ENCODE peak calls at places on chromosomes 2 and 18, in six cellular contexts. F is transverse colon; S is ovary; L is SK-N-MC; E is hepatocyte; T is effector memory CD4-positive, alpha-beta T cell. H is an unnamed sample.

GRCh38 chr2:120617055-120617454 is 118.6 kb upstream of the GLI2 start:
- DNase-seq in S (no peak), T (no peak), F (no peak), E (no peak), L (no peak), H (no peak)

GRCh38 chr2:16832910-16833309 is 167.3 kb upstream of the CYRIA start:
- DNase-seq in F (no peak), E (no peak), L (no peak), S (no peak), T (no peak), H (no peak)

GRCh38 chr2:104521247-104521646 is 332.7 kb upstream of the POU3F3 start:
- DNase-seq in L (no peak), S (no peak), T (no peak), E (no peak), F (no peak), H (no peak)

GRCh38 chr2:40298026-40298425 is 153.9 kb downstream of the SLC8A1 start:
- DNase-seq in T (no peak), E (no peak), L (no peak), F (no peak), S (no peak), H (no peak)

GRCh38 chr18:76426738-76427305 is 68.2 kb downstream of the ZNF516 start:
- DNase-seq in E (peak; percentile 57), F (peak; percentile 24), L (no peak), T (no peak), S (peak; percentile 73), H (no peak)

GRCh38 chr2:30761226-30761625 is 46.0 kb downstream of the CAPN13 start:
- DNase-seq in T (no peak), L (no peak), F (no peak), E (no peak), S (no peak), H (no peak)

GRCh38 chr2:113940891-113941290 is 51.0 kb downstream of the ACTR3 start:
- DNase-seq in T (no peak), L (no peak), F (no peak), S (no peak), E (no peak), H (no peak)

GRCh38 chr2:58508021-58508420 is 266.9 kb upstream of the FANCL start:
- DNase-seq in F (no peak), E (no peak), L (no peak), T (no peak), S (no peak), H (no peak)

GRCh38 chr2:111705711-111706323 is 178.2 kb downstream of the ANAPC1 start:
- DNase-seq in E (peak; percentile 58), L (no peak), F (peak; percentile 54), T (no peak), S (no peak), H (no peak)

GRCh38 chr2:221997100-221997499 is 301.7 kb downstream of the PAX3 start:
- DNase-seq in F (no peak), E (peak; percentile 48), L (no peak), T (no peak), S (no peak), H (no peak)

GRCh38 chr18:65659912-65660311 is 90.9 kb upstream of the CDH7 start:
- DNase-seq in L (no peak), T (no peak), E (no peak), S (no peak), F (no peak), H (no peak)

GRCh38 chr2:79432731-79433146 is 80.1 kb upstream of the CTNNA2 start:
- DNase-seq in L (no peak), S (no peak), E (no peak), F (no peak), T (no peak), H (no peak)

GRCh38 chr2:175931751-175932295 is 70.2 kb downstream of the LNPK start:
- DNase-seq in T (no peak), F (no peak), E (peak; percentile 4), S (no peak), L (no peak), H (no peak)

GRCh38 chr18:79458131-79458838 is 62.6 kb downstream of the NFATC1 start:
- DNase-seq in E (peak; percentile 87), L (no peak), T (no peak), S (peak; percentile 70), F (peak; percentile 29), H (no peak)

GRCh38 chr2:204583773-204584172 is 38.5 kb downstream of the PARD3B start:
- DNase-seq in L (no peak), S (no peak), F (no peak), T (no peak), E (no peak), H (no peak)

GRCh38 chr18:79806976-79807841 is 9.5 kb downstream of the KCNG2 start:
- DNase-seq in T (no peak), E (no peak), F (no peak), L (no peak), S (no peak), H (no peak)

GRCh38 chr2:159788218-159788617 is 9.8 kb downstream of the CD302 start:
- DNase-seq in L (no peak), T (no peak), S (no peak), F (peak; percentile 70), E (peak; percentile 33), H (no peak)

GRCh38 chr2:157363612-157364101 is 38.0 kb upstream of the ERMN start:
- DNase-seq in L (peak; percentile 1), T (no peak), E (no peak), F (no peak), S (no peak), H (no peak)

DNA sequence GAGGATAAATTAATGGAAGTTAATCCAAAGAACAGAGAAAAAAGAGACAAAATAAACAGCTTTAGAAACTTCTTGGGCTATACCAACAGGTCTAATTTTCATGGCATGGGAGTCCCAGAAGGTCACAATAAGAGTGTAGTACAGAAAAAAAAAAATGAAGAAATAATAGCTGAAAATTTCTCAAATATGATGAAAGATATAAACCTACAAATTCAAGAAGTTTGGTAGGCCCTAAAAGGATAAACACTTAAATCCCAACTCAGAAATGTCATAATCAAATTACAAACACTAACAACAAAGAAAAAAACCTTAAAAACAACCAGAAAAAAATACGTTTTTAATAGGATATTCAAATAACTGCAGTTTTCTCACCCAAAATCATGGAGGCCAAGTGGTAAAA is 229.3 kb upstream of the ZEB2 start:
- DNase-seq in T (no peak), L (no peak), E (no peak), F (no peak), S (no peak), H (no peak)
- H3K9me3 ChIP-seq in T (no peaks in the 10 kb centered on the region), L (peaks cover 8% of the 10 kb centered on the region), E (peaks cover 11% of the 10 kb centered on the region), F (peaks cover 31% of the 10 kb centered on the region), S (no peaks in the 10 kb centered on the region), H (no peaks in the 10 kb centered on the region)

DNA sequence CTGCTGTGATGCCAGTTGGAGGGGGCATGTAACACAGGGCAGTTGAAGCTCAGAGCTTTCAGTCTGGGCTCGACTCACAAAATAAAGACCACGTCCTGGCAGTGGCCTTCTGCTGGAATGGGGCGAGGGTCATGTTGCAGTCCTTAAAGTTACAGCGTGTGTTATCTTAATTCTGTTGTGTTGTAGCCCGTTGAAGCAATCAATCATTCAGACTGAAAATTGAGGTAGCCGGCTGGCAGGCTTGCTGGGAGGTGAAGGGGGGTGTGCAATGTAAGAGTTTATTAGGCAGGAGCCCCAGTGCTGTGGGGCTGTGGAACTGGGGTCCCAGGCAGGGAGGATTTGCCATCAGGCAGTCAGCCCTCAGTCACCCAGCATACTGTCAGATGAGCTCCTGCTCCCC is 136.9 kb upstream of the EPAS1 start:
- DNase-seq in L (no peak), E (no peak), F (no peak), S (no peak), T (no peak), H (no peak)
- H3K9me3 ChIP-seq in L (no peaks in the 10 kb centered on the region), E (no peaks in the 10 kb centered on the region), F (no peaks in the 10 kb centered on the region), S (no peaks in the 10 kb centered on the region), T (no peaks in the 10 kb centered on the region), H (no peaks in the 10 kb centered on the region)

GRCh38 chr2:239318091-239318725 is 82.6 kb downstream of the HDAC4 start:
- DNase-seq in T (no peak), F (no peak), L (no peak), S (no peak), E (no peak), H (peak; percentile 0)
- H3K9me3 ChIP-seq in T (no peaks in the 10 kb centered on the region), F (no peaks in the 10 kb centered on the region), L (no peaks in the 10 kb centered on the region), S (no peaks in the 10 kb centered on the region), E (no peaks in the 10 kb centered on the region), H (no peaks in the 10 kb centered on the region)

GRCh38 chr2:132465917-132466316 is 49.3 kb downstream of the GPR39 start:
- DNase-seq in L (no peak), S (no peak), F (no peak), T (no peak), E (no peak), H (no peak)

GRCh38 chr2:132463719-132464118 is 47.1 kb downstream of the GPR39 start:
- DNase-seq in F (no peak), E (no peak), L (no peak), S (no peak), T (no peak), H (no peak)

GRCh38 chr2:132469095-132469494 is 52.5 kb downstream of the GPR39 start:
- DNase-seq in L (peak; percentile 62), E (no peak), T (no peak), F (no peak), S (no peak), H (no peak)

GRCh38 chr2:132462242-132462641 is 45.6 kb downstream of the GPR39 start:
- DNase-seq in L (no peak), S (no peak), F (no peak), E (no peak), T (no peak), H (no peak)

DNA sequence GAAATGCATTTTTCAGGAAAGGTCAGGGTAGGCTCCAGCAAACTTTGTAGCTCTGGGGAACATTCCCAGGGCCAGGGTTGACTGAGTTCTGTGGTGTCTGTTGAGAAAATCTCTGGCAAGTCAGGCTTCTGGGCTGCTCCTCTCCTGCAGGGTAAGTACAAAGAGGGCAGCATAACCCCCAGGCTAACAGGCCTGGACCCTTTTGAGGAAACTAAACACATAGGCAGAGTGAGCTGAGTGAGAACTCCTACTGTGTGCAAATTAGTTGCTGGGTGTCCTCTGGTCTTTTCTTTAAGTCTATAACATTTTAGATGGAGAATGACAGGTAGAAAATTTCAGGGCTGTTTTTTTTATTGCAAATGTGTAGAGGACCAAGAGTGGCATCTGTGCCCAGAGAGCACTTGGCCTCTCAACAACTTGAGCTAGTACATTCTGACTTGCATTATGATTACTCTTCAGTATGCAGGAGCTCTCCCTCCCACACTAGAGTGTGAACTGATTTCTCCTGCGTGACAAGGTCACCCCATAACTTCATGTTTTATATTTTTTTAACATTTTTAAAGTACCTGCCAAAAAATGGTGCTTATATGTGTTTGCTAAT is 49.9 kb downstream of the GPR39 start:
- DNase-seq in E (no peak), L (no peak), S (no peak), F (no peak), T (no peak), H (no peak)
- H3K9me3 ChIP-seq in E (no peaks in the 10 kb centered on the region), L (peaks cover 11% of the 10 kb centered on the region), S (no peaks in the 10 kb centered on the region), F (peaks cover 20% of the 10 kb centered on the region), T (no peaks in the 10 kb centered on the region), H (no peaks in the 10 kb centered on the region)

H was measured in T-helper 17 cell.